ENCODE peak calls at places on chromosomes 11 and 22, in six cellular contexts. N, X, O, V, D and U are unnamed samples.

GRCh38 chr11:46637546-46637945 is 20.2 kb downstream of the ATG13 start:
- DNase-seq in N (no peak), X (no peak), O (no peak), V (no peak), D (no peak), U (no peak)

GRCh38 chr11:133787379-133788103 is 57.8 kb downstream of the SPATA19 start:
- DNase-seq in N (no peak), X (no peak), O (no peak), V (peak; percentile 82), D (no peak), U (no peak)

GRCh38 chr11:69130586-69131566 is 24.9 kb upstream of the SMIM38 start:
- DNase-seq in N (no peak), X (no peak), O (no peak), V (no peak), D (no peak), U (no peak)

GRCh38 chr22:20551805-20552449 is 44.5 kb downstream of the MED15 start:
- DNase-seq in N (no peak), X (no peak), O (no peak), V (no peak), D (peak; percentile 53), U (no peak)

GRCh38 chr11:124762077-124762623 is at the start of gene ESAM:
- DNase-seq in N (no peak), X (peak; percentile 94), O (peak; percentile 84), V (peak; percentile 64), D (no peak), U (peak; percentile 76)

GRCh38 chr11:96197801-96198465 is 145.1 kb downstream of the MAML2 start:
- DNase-seq in N (no peak), X (no peak), O (no peak), V (no peak), D (no peak), U (no peak)

GRCh38 chr11:118319031-118319814 is 14.7 kb downstream of the CD3E start:
- DNase-seq in N (no peak), X (no peak), O (no peak), V (no peak), D (no peak), U (no peak)

GRCh38 chr22:24894220-24894975 is 52.1 kb downstream of the LHFPL7 start:
- DNase-seq in N (no peak), X (no peak), O (no peak), V (no peak), D (peak; percentile 96), U (no peak)

GRCh38 chr11:655036-655726 is 18.1 kb downstream of the DRD4 start:
- DNase-seq in N (no peak), X (no peak), O (no peak), V (no peak), D (peak; percentile 90), U (no peak)

GRCh38 chr22:26848244-26848920 is 191.0 kb downstream of the MIAT start:
- DNase-seq in N (no peak), X (no peak), O (no peak), V (peak; percentile 26), D (no peak), U (no peak)

GRCh38 chr22:40325315-40325714 is 21.0 kb upstream of the ADSL start:
- DNase-seq in N (no peak), X (no peak), O (no peak), V (no peak), D (no peak), U (no peak)

GRCh38 chr11:1067812-1068496 is 6.7 kb upstream of the MUC2 start:
- DNase-seq in N (no peak), X (no peak), O (no peak), V (no peak), D (peak; percentile 65), U (no peak)

GRCh38 chr22:19515654-19516377 is 8.4 kb downstream of the CLDN5 start:
- DNase-seq in N (no peak), X (no peak), O (no peak), V (no peak), D (no peak), U (no peak)

GRCh38 chr11:45141171-45141570 is 5.3 kb upstream of the PRDM11 start:
- DNase-seq in N (no peak), X (no peak), O (no peak), V (no peak), D (no peak), U (no peak)

GRCh38 chr11:62923634-62924411 is 2.7 kb upstream of the CHRM1 start:
- DNase-seq in N (peak; percentile 21), X (peak; percentile 43), O (peak; percentile 44), V (peak; percentile 71), D (no peak), U (no peak)

GRCh38 chr11:65479184-65480145 is 19.4 kb upstream of the MALAT1 start:
- DNase-seq in N (no peak), X (no peak), O (no peak), V (peak; percentile 66), D (no peak), U (no peak)

GRCh38 chr11:113736323-113736722 is 30.2 kb upstream of the TMPRSS5 start:
- DNase-seq in N (no peak), X (no peak), O (no peak), V (no peak), D (no peak), U (no peak)

GRCh38 chr11:62539238-62539925 is 7.2 kb downstream of the AHNAK start:
- DNase-seq in N (no peak), X (peak; percentile 38), O (no peak), V (peak; percentile 45), D (no peak), U (no peak)

GRCh38 chr11:116927163-116927772 is 89.8 kb upstream of the APOA1 start:
- DNase-seq in N (no peak), X (no peak), O (no peak), V (no peak), D (peak; percentile 13), U (no peak)

GRCh38 chr11:27294654-27295053 is 68.4 kb downstream of the CCDC34 start:
- DNase-seq in N (no peak), X (no peak), O (no peak), V (no peak), D (no peak), U (no peak)

GRCh38 chr11:36305047-36305446 is 9.0 kb downstream of the PRR5L start:
- DNase-seq in N (no peak), X (no peak), O (no peak), V (no peak), D (no peak), U (no peak)

GRCh38 chr22:24414984-24415945 is 12.1 kb upstream of the ADORA2A start:
- DNase-seq in N (no peak), X (no peak), O (no peak), V (no peak), D (no peak), U (no peak)

GRCh38 chr22:28798810-28799124 is 1.6 kb downstream of the XBP1 start:
- DNase-seq in N (no peak), X (no peak), O (no peak), V (no peak), D (no peak), U (no peak)

GRCh38 chr22:28799834-28800307 is 498 bp downstream of the XBP1 start:
- DNase-seq in N (no peak), X (peak; percentile 64), O (no peak), V (no peak), D (no peak), U (no peak)

GRCh38 chr22:28800308-28801041 is at the start of gene XBP1:
- DNase-seq in N (peak; percentile 63), X (peak; percentile 95), O (peak; percentile 90), V (peak; percentile 96), D (peak; percentile 89), U (peak; percentile 94)

GRCh38 chr22:28801845-28802594 is 1.7 kb upstream of the XBP1 start:
- DNase-seq in N (no peak), X (peak; percentile 53), O (no peak), V (no peak), D (peak; percentile 87), U (no peak)

GRCh38 chr22:28799125-28799833 is 1.1 kb downstream of the XBP1 start:
- DNase-seq in N (no peak), X (peak; percentile 15), O (no peak), V (no peak), D (peak; percentile 70), U (no peak)
- TF ChIP-seq POLR2AphosphoS5 in N (no peak), X (no peak), O (no peak), V (no peak), D (peak; percentile 43), U (peak; percentile 38)

DNA sequence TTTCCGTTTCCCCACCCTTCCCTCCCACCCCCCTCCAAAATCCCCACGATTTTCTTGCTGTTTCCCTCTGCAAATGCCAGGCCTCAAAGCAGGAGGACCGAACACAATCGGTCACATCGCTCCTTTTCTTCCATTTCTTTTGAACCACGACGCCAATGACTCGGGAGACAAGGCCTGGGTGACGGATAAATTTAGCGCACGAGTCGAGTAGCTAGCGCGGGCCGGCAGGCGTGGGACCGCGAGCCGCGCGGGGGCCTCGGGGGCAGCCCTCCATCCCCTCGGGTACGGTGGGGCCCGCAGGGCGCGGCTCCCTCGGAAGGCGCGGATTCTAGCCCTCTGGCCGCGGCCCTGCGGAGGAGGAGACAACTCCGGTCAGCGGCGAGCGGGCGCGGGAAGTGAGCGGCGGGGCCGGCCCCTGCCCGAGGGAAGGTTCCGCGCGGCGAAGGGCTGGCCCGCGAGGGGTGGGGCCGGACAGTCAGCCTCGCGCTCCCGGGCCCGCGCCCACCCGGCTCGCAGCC is 413 bp downstream of the JOSD1 start:
- DNase-seq in N (no peak), X (no peak), O (no peak), V (no peak), D (peak; percentile 35), U (no peak)
- TF ChIP-seq POLR2A in N (no peak), X (no peak), O (no peak), V (no peak), D (no peak), U (no peak)

DNA sequence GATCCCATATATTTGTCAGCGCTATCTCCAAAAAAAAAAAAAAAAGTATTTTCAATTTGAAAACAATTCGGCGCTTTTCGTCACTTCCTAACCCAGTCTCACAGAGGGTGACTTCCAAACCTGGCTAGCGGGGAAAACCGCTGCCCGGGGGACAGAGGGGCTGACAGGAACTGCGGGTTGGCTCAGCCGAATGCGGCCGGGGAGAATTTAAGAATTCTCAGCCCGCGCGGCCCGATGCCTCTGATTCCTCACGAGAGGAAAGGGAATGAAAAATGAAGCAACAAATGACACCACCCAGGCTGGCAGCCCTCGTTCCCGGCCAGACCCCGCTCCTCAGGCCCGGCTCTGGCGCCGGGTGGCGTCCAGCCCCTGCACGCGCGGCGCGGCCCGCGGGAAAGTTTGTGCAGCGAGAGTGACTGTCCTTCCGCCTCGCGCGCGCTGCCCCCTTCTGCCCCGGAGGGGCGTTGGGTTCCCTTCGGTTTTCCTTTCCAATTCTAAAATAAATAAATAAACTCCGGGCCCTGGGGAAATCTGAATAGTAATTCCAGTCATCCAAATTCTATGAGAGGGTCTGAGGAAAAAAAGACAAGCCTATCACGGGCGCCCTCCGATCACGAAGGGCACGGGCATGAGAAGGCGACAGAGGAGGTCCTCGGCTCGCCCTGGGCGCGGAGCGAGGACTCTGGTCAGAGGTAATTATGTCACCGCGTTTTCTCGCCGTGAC is 4.8 kb upstream of the PAX6 start:
- DNase-seq in N (no peak), X (peak; percentile 42), O (no peak), V (peak; percentile 55), D (no peak), U (no peak)
- TF ChIP-seq TAF1 in N (no peak), X (no peak), O (no peak), V (no peak), D (no peak), U (no peak)

GRCh38 chr22:39236321-39237275 is 8.2 kb downstream of the PDGFB start:
- DNase-seq in N (peak; percentile 67), X (peak; percentile 35), O (no peak), V (no peak), D (no peak), U (no peak)
- TF ChIP-seq POLR2AphosphoS5 in N (no peak), X (no peak), O (no peak), V (no peak), D (no peak), U (no peak)